ENCODE peak calls at places on chromosomes 3 and 15, in five cellular contexts. C is stomach, R is A549, X is SK-N-SH, P is sigmoid colon. V is an unnamed sample.

GRCh38 chr15:64697911-64698369 is 77.4 kb downstream of the RBPMS2 start:
- DNase-seq in C (no peak), R (no peak), X (no peak), P (no peak), V (no peak)

GRCh38 chr3:129938140-129938930 is 36.2 kb upstream of the TRH start:
- DNase-seq in C (no peak), R (no peak), X (no peak), P (peak; percentile 45), V (no peak)

GRCh38 chr15:100627789-100628395 is 25.5 kb downstream of the ASB7 start:
- DNase-seq in C (peak; percentile 70), R (peak; percentile 84), X (peak; percentile 75), P (peak; percentile 80), V (peak; percentile 70)

GRCh38 chr3:21894459-21895083 is 143.6 kb upstream of the ZNF385D start:
- DNase-seq in C (no peak), R (peak; percentile 5), X (peak; percentile 6), P (no peak), V (no peak)

GRCh38 chr15:74170083-74170844 is 3.2 kb upstream of the ISLR start:
- DNase-seq in C (peak; percentile 17), R (no peak), X (peak; percentile 46), P (peak; percentile 36), V (no peak)

GRCh38 chr3:42490243-42490642 is 12.2 kb upstream of the VIPR1 start:
- DNase-seq in C (peak; percentile 97), R (peak; percentile 62), X (no peak), P (peak; percentile 64), V (peak; percentile 65)

GRCh38 chr3:182717216-182717615 is 76.1 kb upstream of the ATP11B start:
- DNase-seq in C (no peak), R (no peak), X (no peak), P (no peak), V (peak; percentile 33)

GRCh38 chr3:37608061-37608702 is 253.5 kb upstream of the CTDSPL start:
- DNase-seq in C (no peak), R (peak; percentile 72), X (no peak), P (no peak), V (no peak)

GRCh38 chr15:60799885-60800728 is 321.2 kb upstream of the ICE2 start:
- DNase-seq in C (no peak), R (no peak), X (peak; percentile 44), P (no peak), V (no peak)

GRCh38 chr3:171284308-171285075 is 175.7 kb downstream of the TNIK start:
- DNase-seq in C (no peak), R (peak; percentile 56), X (peak; percentile 3), P (peak; percentile 79), V (no peak)

GRCh38 chr15:31346367-31347066 is 19.9 kb downstream of the KLF13 start:
- DNase-seq in C (no peak), R (no peak), X (no peak), P (no peak), V (no peak)

GRCh38 chr15:50964075-50964474 is 55.6 kb downstream of the AP4E1 start:
- DNase-seq in C (no peak), R (no peak), X (no peak), P (no peak), V (no peak)

GRCh38 chr3:161042023-161042501 is 63.1 kb downstream of the B3GALNT1 start:
- DNase-seq in C (no peak), R (peak; percentile 3), X (no peak), P (no peak), V (no peak)

GRCh38 chr3:138051946-138052802 is 42.2 kb downstream of the CLDN18 start:
- DNase-seq in C (peak; percentile 75), R (peak; percentile 45), X (peak; percentile 34), P (no peak), V (no peak)

GRCh38 chr3:121748638-121749275 is 784 bp downstream of the GOLGB1 start:
- DNase-seq in C (peak; percentile 77), R (no peak), X (no peak), P (no peak), V (peak; percentile 78)

GRCh38 chr15:89937365-89938355 is 24.9 kb upstream of the ARPIN start:
- DNase-seq in C (no peak), R (no peak), X (no peak), P (no peak), V (no peak)

GRCh38 chr15:91776104-91776503 is 77.4 kb upstream of the SLCO3A1 start:
- DNase-seq in C (no peak), R (no peak), X (no peak), P (no peak), V (no peak)

GRCh38 chr15:101111570-101112262 is 140.1 kb downstream of the CHSY1 start:
- DNase-seq in C (no peak), R (no peak), X (no peak), P (no peak), V (no peak)

GRCh38 chr3:190073264-190073663 is 47.4 kb downstream of the P3H2 start:
- DNase-seq in C (no peak), R (no peak), X (peak; percentile 39), P (no peak), V (peak; percentile 18)

DNA sequence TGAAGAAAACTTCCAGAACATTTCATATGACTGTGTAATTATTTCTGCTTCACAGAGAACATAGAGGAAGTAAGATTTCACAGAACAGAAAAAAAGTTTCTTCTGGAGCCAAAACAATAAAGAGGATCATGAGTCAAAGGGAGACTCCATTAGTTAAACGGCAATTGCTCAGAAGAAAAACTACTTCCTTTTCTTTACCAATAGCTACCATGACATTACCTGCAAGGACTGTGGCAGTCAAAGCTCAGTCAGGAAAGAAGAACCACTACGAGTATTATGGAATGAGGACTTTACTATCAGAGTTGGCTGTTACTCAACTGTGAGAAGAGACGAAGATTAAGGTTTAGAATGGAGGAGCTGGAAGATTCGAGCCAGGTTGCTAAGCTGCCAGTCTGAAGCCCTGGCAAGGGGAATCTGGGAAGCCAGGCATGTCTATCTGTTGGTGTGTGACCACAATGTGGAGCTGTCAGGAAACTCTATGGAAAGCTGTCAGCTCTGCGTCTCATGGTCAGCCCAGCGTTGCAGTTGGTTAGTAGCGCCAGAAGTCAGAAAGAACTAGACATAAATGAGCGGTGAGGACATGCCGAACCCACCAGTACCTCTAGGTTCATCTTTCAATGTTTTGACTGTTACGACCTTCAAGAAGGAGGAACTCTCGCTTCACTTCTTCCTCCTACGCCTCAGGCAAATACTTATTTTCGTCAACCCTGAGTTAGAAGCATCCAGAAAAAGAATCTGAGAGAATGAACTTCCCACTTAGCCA is 604.3 kb downstream of the FGF12 start:
- DNase-seq in C (no peak), R (no peak), X (no peak), P (no peak), V (no peak)
- TF ChIP-seq EP300 in C (no peak), R (no peak), X (no peak), P (no peak), V (no peak)

GRCh38 chr3:11618897-11619296 is 24.8 kb downstream of the VGLL4 start:
- DNase-seq in C (peak; percentile 50), R (no peak), X (no peak), P (no peak), V (no peak)
- TF ChIP-seq EP300 in C (no peak), R (no peak), X (no peak), P (no peak), V (no peak)

DNA sequence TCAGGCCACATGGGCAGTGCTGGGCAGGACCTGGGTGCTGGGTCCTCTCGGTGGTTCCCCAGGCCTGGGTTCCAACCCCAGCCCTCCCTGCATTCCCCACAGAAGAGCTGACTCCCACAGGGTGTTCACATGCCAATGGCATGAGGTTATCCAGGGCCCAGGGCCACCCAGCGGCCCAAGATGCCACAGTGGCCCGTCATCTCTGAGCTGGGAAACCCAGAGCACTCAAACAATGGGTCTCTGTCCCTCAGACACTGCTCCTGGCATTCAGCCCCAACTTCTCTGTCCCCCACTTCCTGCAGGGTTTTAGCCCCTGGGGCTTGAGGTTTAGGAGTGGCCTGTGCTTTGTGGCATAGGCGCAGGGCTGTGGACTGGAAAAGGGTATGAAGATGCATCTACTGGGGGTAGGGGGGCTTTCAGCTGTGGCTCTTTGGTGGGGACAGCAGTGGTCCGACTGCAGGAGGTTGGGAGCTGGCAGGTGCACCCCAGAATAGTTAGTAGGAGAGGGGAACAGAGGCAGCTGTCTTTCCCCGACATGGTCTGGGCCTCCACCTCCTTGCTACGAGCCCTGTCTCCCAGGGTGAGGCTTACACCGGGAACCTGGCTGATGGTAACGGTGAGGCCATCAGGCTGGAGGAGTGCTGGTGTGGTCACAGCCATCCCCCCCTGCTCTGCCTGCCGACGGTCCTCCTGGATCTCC is 1.7 kb downstream of the CCDC9B start:
- DNase-seq in C (no peak), R (peak; percentile 73), X (no peak), P (peak; percentile 86), V (peak; percentile 35)
- TF ChIP-seq EP300 in C (no peak), R (no peak), X (no peak), P (peak; percentile 18), V (no peak)

GRCh38 chr3:118556983-118557382 is 477.7 kb downstream of the IGSF11 start:
- DNase-seq in C (no peak), R (no peak), X (no peak), P (no peak), V (no peak)

GRCh38 chr3:118554148-118554819 is 480.4 kb downstream of the IGSF11 start:
- DNase-seq in C (no peak), R (no peak), X (no peak), P (no peak), V (no peak)

GRCh38 chr3:118559286-118559685 is 475.4 kb downstream of the IGSF11 start:
- DNase-seq in C (no peak), R (no peak), X (no peak), P (no peak), V (no peak)

GRCh38 chr3:118557513-118557912 is 477.1 kb downstream of the IGSF11 start:
- DNase-seq in C (no peak), R (no peak), X (no peak), P (no peak), V (no peak)
- TF ChIP-seq EP300 in C (no peak), R (no peak), X (no peak), P (no peak), V (no peak)

GRCh38 chr15:41990691-41991090 is 18.3 kb upstream of the EHD4 start:
- DNase-seq in C (no peak), R (no peak), X (no peak), P (no peak), V (no peak)

GRCh38 chr15:41994171-41994650 is 21.9 kb upstream of the EHD4 start:
- DNase-seq in C (no peak), R (no peak), X (no peak), P (no peak), V (no peak)

GRCh38 chr15:41993447-41994170 is 21.3 kb upstream of the EHD4 start:
- DNase-seq in C (no peak), R (no peak), X (no peak), P (no peak), V (no peak)

GRCh38 chr15:41992803-41993190 is 20.4 kb upstream of the EHD4 start:
- DNase-seq in C (no peak), R (no peak), X (no peak), P (no peak), V (no peak)

GRCh38 chr15:41992151-41992802 is 19.9 kb upstream of the EHD4 start:
- DNase-seq in C (no peak), R (no peak), X (no peak), P (no peak), V (no peak)
- TF ChIP-seq EP300 in C (no peak), R (no peak), X (no peak), P (no peak), V (no peak)

GRCh38 chr3:157159762-157160651 is at the start of gene CCNL1:
- DNase-seq in C (peak; percentile 98), R (peak; percentile 99), X (peak; percentile 94), P (peak; percentile 99), V (peak; percentile 98)
- TF ChIP-seq EP300 in C (peak; percentile 88), R (no peak), X (peak; percentile 43), P (peak; percentile 90), V (peak; percentile 90)

V was measured in transverse colon.